ENCODE peak calls at places on chromosome 20, in six cellular contexts. One of them, this sample, is unnamed.

GRCh38 chr20:47764154-47764734 is 21.0 kb downstream of the SULF2 start:
- DNase-seq in progenitor cell of endocrine pancreas: no peak
- DNase-seq in fibroblast of villous mesenchyme: no peak
- DNase-seq in heart right ventricle: no peak
- DNase-seq in cardiac muscle cell: no peak
- DNase-seq in dorsolateral prefrontal cortex: no peak
- DNase-seq in this sample: no peak

GRCh38 chr20:47638851-47639250 is 137.2 kb downstream of the NCOA3 start:
- DNase-seq in heart right ventricle: no peak
- DNase-seq in progenitor cell of endocrine pancreas: no peak
- DNase-seq in cardiac muscle cell: no peak
- DNase-seq in fibroblast of villous mesenchyme: no peak
- DNase-seq in dorsolateral prefrontal cortex: no peak
- DNase-seq in this sample: no peak

GRCh38 chr20:59087829-59088433 is 45.3 kb upstream of the PRELID3B start:
- DNase-seq in heart right ventricle: peak; percentile 81
- DNase-seq in fibroblast of villous mesenchyme: peak; percentile 62
- DNase-seq in cardiac muscle cell: peak; percentile 78
- DNase-seq in progenitor cell of endocrine pancreas: peak; percentile 64
- DNase-seq in dorsolateral prefrontal cortex: peak; percentile 89
- DNase-seq in this sample: no peak

GRCh38 chr20:43761396-43762340 is 34.9 kb upstream of the GTSF1L start:
- DNase-seq in cardiac muscle cell: no peak
- DNase-seq in progenitor cell of endocrine pancreas: no peak
- DNase-seq in heart right ventricle: no peak
- DNase-seq in dorsolateral prefrontal cortex: no peak
- DNase-seq in fibroblast of villous mesenchyme: no peak
- DNase-seq in this sample: no peak

GRCh38 chr20:33672426-33673114 is 1.7 kb downstream of the NECAB3 start:
- DNase-seq in dorsolateral prefrontal cortex: no peak
- DNase-seq in progenitor cell of endocrine pancreas: no peak
- DNase-seq in cardiac muscle cell: no peak
- DNase-seq in heart right ventricle: no peak
- DNase-seq in fibroblast of villous mesenchyme: no peak
- DNase-seq in this sample: no peak

GRCh38 chr20:57095426-57095825 is 171.0 kb downstream of the BMP7 start:
- DNase-seq in fibroblast of villous mesenchyme: no peak
- DNase-seq in heart right ventricle: no peak
- DNase-seq in progenitor cell of endocrine pancreas: no peak
- DNase-seq in dorsolateral prefrontal cortex: no peak
- DNase-seq in cardiac muscle cell: no peak
- DNase-seq in this sample: no peak

GRCh38 chr20:52747736-52748135 is 224.4 kb upstream of the TSHZ2 start:
- DNase-seq in progenitor cell of endocrine pancreas: no peak
- DNase-seq in dorsolateral prefrontal cortex: no peak
- DNase-seq in heart right ventricle: no peak
- DNase-seq in cardiac muscle cell: peak; percentile 35
- DNase-seq in fibroblast of villous mesenchyme: peak; percentile 5
- DNase-seq in this sample: no peak

GRCh38 chr20:45340951-45341350 is 7.3 kb downstream of the SDC4 start:
- DNase-seq in dorsolateral prefrontal cortex: no peak
- DNase-seq in cardiac muscle cell: peak; percentile 48
- DNase-seq in heart right ventricle: no peak
- DNase-seq in fibroblast of villous mesenchyme: no peak
- DNase-seq in progenitor cell of endocrine pancreas: no peak
- DNase-seq in this sample: no peak

GRCh38 chr20:59217794-59218193 is 54.2 kb downstream of the ZNF831 start:
- DNase-seq in heart right ventricle: no peak
- DNase-seq in dorsolateral prefrontal cortex: no peak
- DNase-seq in fibroblast of villous mesenchyme: no peak
- DNase-seq in cardiac muscle cell: no peak
- DNase-seq in progenitor cell of endocrine pancreas: no peak
- DNase-seq in this sample: no peak

GRCh38 chr20:45406260-45407066 is 1.6 kb upstream of the DBNDD2 start:
- DNase-seq in heart right ventricle: peak; percentile 91
- DNase-seq in fibroblast of villous mesenchyme: peak; percentile 58
- DNase-seq in progenitor cell of endocrine pancreas: peak; percentile 40
- DNase-seq in dorsolateral prefrontal cortex: peak; percentile 64
- DNase-seq in cardiac muscle cell: peak; percentile 72
- DNase-seq in this sample: peak; percentile 90

GRCh38 chr20:14919473-14920157 is 582.2 kb upstream of the FLRT3 start:
- DNase-seq in heart right ventricle: no peak
- DNase-seq in progenitor cell of endocrine pancreas: peak; percentile 18
- DNase-seq in fibroblast of villous mesenchyme: no peak
- DNase-seq in dorsolateral prefrontal cortex: no peak
- DNase-seq in cardiac muscle cell: peak; percentile 5
- DNase-seq in this sample: no peak

GRCh38 chr20:22768779-22769178 is 184.4 kb upstream of the FOXA2 start:
- DNase-seq in cardiac muscle cell: peak; percentile 7
- DNase-seq in fibroblast of villous mesenchyme: no peak
- DNase-seq in heart right ventricle: no peak
- DNase-seq in progenitor cell of endocrine pancreas: no peak
- DNase-seq in dorsolateral prefrontal cortex: no peak
- DNase-seq in this sample: no peak

GRCh38 chr20:23094927-23095326 is 8.8 kb upstream of the CD93 start:
- DNase-seq in fibroblast of villous mesenchyme: no peak
- DNase-seq in cardiac muscle cell: no peak
- DNase-seq in heart right ventricle: no peak
- DNase-seq in dorsolateral prefrontal cortex: no peak
- DNase-seq in progenitor cell of endocrine pancreas: no peak
- DNase-seq in this sample: no peak

GRCh38 chr20:47099749-47100515 is 205.3 kb downstream of the EYA2 start:
- DNase-seq in fibroblast of villous mesenchyme: peak; percentile 60
- DNase-seq in heart right ventricle: peak; percentile 24
- DNase-seq in dorsolateral prefrontal cortex: no peak
- DNase-seq in progenitor cell of endocrine pancreas: no peak
- DNase-seq in cardiac muscle cell: no peak
- DNase-seq in this sample: no peak

GRCh38 chr20:24987244-24987643 is 5.3 kb downstream of the APMAP start:
- DNase-seq in fibroblast of villous mesenchyme: peak; percentile 50
- DNase-seq in heart right ventricle: no peak
- DNase-seq in progenitor cell of endocrine pancreas: no peak
- DNase-seq in dorsolateral prefrontal cortex: no peak
- DNase-seq in cardiac muscle cell: no peak
- DNase-seq in this sample: peak; percentile 3

GRCh38 chr20:48813446-48813747 is 14.4 kb downstream of the PREX1 start:
- DNase-seq in progenitor cell of endocrine pancreas: no peak
- DNase-seq in heart right ventricle: no peak
- DNase-seq in fibroblast of villous mesenchyme: no peak
- DNase-seq in cardiac muscle cell: no peak
- DNase-seq in dorsolateral prefrontal cortex: no peak
- DNase-seq in this sample: no peak

GRCh38 chr20:44271915-44272663 is 25.0 kb downstream of the GDAP1L1 start:
- DNase-seq in progenitor cell of endocrine pancreas: no peak
- DNase-seq in fibroblast of villous mesenchyme: no peak
- DNase-seq in cardiac muscle cell: no peak
- DNase-seq in heart right ventricle: no peak
- DNase-seq in dorsolateral prefrontal cortex: no peak
- DNase-seq in this sample: no peak

GRCh38 chr20:48999890-49000870 is 45.9 kb upstream of the CSE1L start:
- DNase-seq in cardiac muscle cell: no peak
- DNase-seq in progenitor cell of endocrine pancreas: no peak
- DNase-seq in fibroblast of villous mesenchyme: no peak
- DNase-seq in dorsolateral prefrontal cortex: no peak
- DNase-seq in heart right ventricle: no peak
- DNase-seq in this sample: no peak

GRCh38 chr20:22942742-22943141 is 92.4 kb upstream of the SSTR4 start:
- DNase-seq in dorsolateral prefrontal cortex: no peak
- DNase-seq in fibroblast of villous mesenchyme: no peak
- DNase-seq in progenitor cell of endocrine pancreas: no peak
- DNase-seq in heart right ventricle: no peak
- DNase-seq in cardiac muscle cell: no peak
- DNase-seq in this sample: no peak

GRCh38 chr20:43508604-43509040 is 1.1 kb downstream of the L3MBTL1 start:
- DNase-seq in fibroblast of villous mesenchyme: no peak
- DNase-seq in heart right ventricle: no peak
- DNase-seq in dorsolateral prefrontal cortex: no peak
- DNase-seq in progenitor cell of endocrine pancreas: no peak
- DNase-seq in cardiac muscle cell: peak; percentile 11
- DNase-seq in this sample: no peak

GRCh38 chr20:47358672-47359532 is 2.4 kb upstream of the ZMYND8 start:
- DNase-seq in cardiac muscle cell: peak; percentile 79
- DNase-seq in dorsolateral prefrontal cortex: peak; percentile 78
- DNase-seq in heart right ventricle: peak; percentile 33
- DNase-seq in fibroblast of villous mesenchyme: peak; percentile 97
- DNase-seq in progenitor cell of endocrine pancreas: peak; percentile 29
- DNase-seq in this sample: peak; percentile 91

GRCh38 chr20:34129518-34130162 is 17.6 kb upstream of the EIF2S2 start:
- DNase-seq in progenitor cell of endocrine pancreas: peak; percentile 67
- DNase-seq in dorsolateral prefrontal cortex: peak; percentile 58
- DNase-seq in cardiac muscle cell: peak; percentile 83
- DNase-seq in fibroblast of villous mesenchyme: peak; percentile 80
- DNase-seq in heart right ventricle: peak; percentile 37
- DNase-seq in this sample: no peak

GRCh38 chr20:35972445-35972844 is 4.1 kb downstream of the CNBD2 start:
- DNase-seq in cardiac muscle cell: no peak
- DNase-seq in heart right ventricle: no peak
- DNase-seq in fibroblast of villous mesenchyme: peak; percentile 46
- DNase-seq in dorsolateral prefrontal cortex: no peak
- DNase-seq in progenitor cell of endocrine pancreas: no peak
- DNase-seq in this sample: no peak

GRCh38 chr20:555933-556332 is 12.3 kb upstream of the CSNK2A1 start:
- DNase-seq in progenitor cell of endocrine pancreas: no peak
- DNase-seq in cardiac muscle cell: peak; percentile 87
- DNase-seq in dorsolateral prefrontal cortex: no peak
- DNase-seq in fibroblast of villous mesenchyme: no peak
- DNase-seq in heart right ventricle: no peak
- DNase-seq in this sample: no peak

GRCh38 chr20:39778847-39779641 is 816.9 kb downstream of the DHX35 start:
- DNase-seq in cardiac muscle cell: no peak
- DNase-seq in fibroblast of villous mesenchyme: no peak
- DNase-seq in heart right ventricle: no peak
- DNase-seq in dorsolateral prefrontal cortex: no peak
- DNase-seq in progenitor cell of endocrine pancreas: no peak
- DNase-seq in this sample: no peak

GRCh38 chr20:45037050-45037449 is 63.9 kb downstream of the KCNS1 start:
- DNase-seq in heart right ventricle: no peak
- DNase-seq in progenitor cell of endocrine pancreas: no peak
- DNase-seq in fibroblast of villous mesenchyme: peak; percentile 41
- DNase-seq in dorsolateral prefrontal cortex: no peak
- DNase-seq in cardiac muscle cell: no peak
- DNase-seq in this sample: no peak

GRCh38 chr20:19697415-19697814 is 60.6 kb upstream of the RIN2 start:
- DNase-seq in progenitor cell of endocrine pancreas: no peak
- DNase-seq in heart right ventricle: no peak
- DNase-seq in cardiac muscle cell: no peak
- DNase-seq in dorsolateral prefrontal cortex: no peak
- DNase-seq in fibroblast of villous mesenchyme: no peak
- DNase-seq in this sample: no peak

GRCh38 chr20:4870906-4871305 is 130.4 kb downstream of the SLC23A2 start:
- DNase-seq in cardiac muscle cell: no peak
- DNase-seq in heart right ventricle: no peak
- DNase-seq in progenitor cell of endocrine pancreas: no peak
- DNase-seq in dorsolateral prefrontal cortex: no peak
- DNase-seq in fibroblast of villous mesenchyme: no peak
- DNase-seq in this sample: no peak

GRCh38 chr20:4866429-4866828 is 134.9 kb downstream of the SLC23A2 start:
- DNase-seq in fibroblast of villous mesenchyme: no peak
- DNase-seq in heart right ventricle: no peak
- DNase-seq in progenitor cell of endocrine pancreas: no peak
- DNase-seq in dorsolateral prefrontal cortex: no peak
- DNase-seq in cardiac muscle cell: no peak
- DNase-seq in this sample: no peak

GRCh38 chr20:4864292-4864691 is 137.0 kb downstream of the SLC23A2 start:
- DNase-seq in heart right ventricle: no peak
- DNase-seq in fibroblast of villous mesenchyme: no peak
- DNase-seq in cardiac muscle cell: no peak
- DNase-seq in progenitor cell of endocrine pancreas: no peak
- DNase-seq in dorsolateral prefrontal cortex: no peak
- DNase-seq in this sample: no peak

GRCh38 chr20:4869290-4870193 is 131.8 kb downstream of the SLC23A2 start:
- DNase-seq in dorsolateral prefrontal cortex: no peak
- DNase-seq in cardiac muscle cell: no peak
- DNase-seq in fibroblast of villous mesenchyme: peak; percentile 70
- DNase-seq in progenitor cell of endocrine pancreas: no peak
- DNase-seq in heart right ventricle: no peak
- DNase-seq in this sample: no peak

GRCh38 chr20:4867036-4867435 is 134.3 kb downstream of the SLC23A2 start:
- DNase-seq in progenitor cell of endocrine pancreas: no peak
- DNase-seq in fibroblast of villous mesenchyme: no peak
- DNase-seq in cardiac muscle cell: no peak
- DNase-seq in dorsolateral prefrontal cortex: no peak
- DNase-seq in heart right ventricle: no peak
- DNase-seq in this sample: no peak
- TF ChIP-seq CTCF in progenitor cell of endocrine pancreas: no peak
- TF ChIP-seq CTCF in fibroblast of villous mesenchyme: no peak
- TF ChIP-seq CTCF in cardiac muscle cell: no peak
- TF ChIP-seq CTCF in dorsolateral prefrontal cortex: no peak
- TF ChIP-seq CTCF in heart right ventricle: no peak
- TF ChIP-seq CTCF in this sample: no peak

GRCh38 chr20:20979934-20980333 is 126.2 kb downstream of the LINC00237 start:
- DNase-seq in fibroblast of villous mesenchyme: no peak
- DNase-seq in heart right ventricle: no peak
- DNase-seq in progenitor cell of endocrine pancreas: no peak
- DNase-seq in cardiac muscle cell: no peak
- DNase-seq in dorsolateral prefrontal cortex: no peak
- DNase-seq in this sample: no peak
- TF ChIP-seq CTCF in fibroblast of villous mesenchyme: no peak
- TF ChIP-seq CTCF in heart right ventricle: no peak
- TF ChIP-seq CTCF in progenitor cell of endocrine pancreas: no peak
- TF ChIP-seq CTCF in cardiac muscle cell: no peak
- TF ChIP-seq CTCF in dorsolateral prefrontal cortex: no peak
- TF ChIP-seq CTCF in this sample: no peak

GRCh38 chr20:62578294-62578897 is 63.9 kb upstream of the SLCO4A1 start:
- DNase-seq in dorsolateral prefrontal cortex: no peak
- DNase-seq in cardiac muscle cell: no peak
- DNase-seq in heart right ventricle: no peak
- DNase-seq in progenitor cell of endocrine pancreas: no peak
- DNase-seq in fibroblast of villous mesenchyme: no peak
- DNase-seq in this sample: no peak
- TF ChIP-seq CTCF in dorsolateral prefrontal cortex: no peak
- TF ChIP-seq CTCF in cardiac muscle cell: no peak
- TF ChIP-seq CTCF in heart right ventricle: no peak
- TF ChIP-seq CTCF in progenitor cell of endocrine pancreas: no peak
- TF ChIP-seq CTCF in fibroblast of villous mesenchyme: no peak
- TF ChIP-seq CTCF in this sample: no peak

GRCh38 chr20:37972256-37973058 is 60.8 kb downstream of the TTI1 start:
- DNase-seq in cardiac muscle cell: no peak
- DNase-seq in dorsolateral prefrontal cortex: no peak
- DNase-seq in progenitor cell of endocrine pancreas: no peak
- DNase-seq in heart right ventricle: no peak
- DNase-seq in fibroblast of villous mesenchyme: no peak
- DNase-seq in this sample: no peak

GRCh38 chr20:37970856-37971245 is 62.4 kb downstream of the TTI1 start:
- DNase-seq in fibroblast of villous mesenchyme: no peak
- DNase-seq in heart right ventricle: no peak
- DNase-seq in cardiac muscle cell: no peak
- DNase-seq in dorsolateral prefrontal cortex: no peak
- DNase-seq in progenitor cell of endocrine pancreas: no peak
- DNase-seq in this sample: no peak

GRCh38 chr20:37971561-37972127 is 61.6 kb downstream of the TTI1 start:
- DNase-seq in heart right ventricle: no peak
- DNase-seq in progenitor cell of endocrine pancreas: no peak
- DNase-seq in cardiac muscle cell: no peak
- DNase-seq in dorsolateral prefrontal cortex: no peak
- DNase-seq in fibroblast of villous mesenchyme: no peak
- DNase-seq in this sample: no peak

GRCh38 chr20:37969949-37970855 is 63.1 kb downstream of the TTI1 start:
- DNase-seq in heart right ventricle: no peak
- DNase-seq in cardiac muscle cell: peak; percentile 42
- DNase-seq in fibroblast of villous mesenchyme: no peak
- DNase-seq in progenitor cell of endocrine pancreas: no peak
- DNase-seq in dorsolateral prefrontal cortex: no peak
- DNase-seq in this sample: no peak

GRCh38 chr20:37968726-37969401 is 64.4 kb downstream of the TTI1 start:
- DNase-seq in heart right ventricle: no peak
- DNase-seq in fibroblast of villous mesenchyme: peak; percentile 8
- DNase-seq in cardiac muscle cell: no peak
- DNase-seq in dorsolateral prefrontal cortex: no peak
- DNase-seq in progenitor cell of endocrine pancreas: no peak
- DNase-seq in this sample: no peak
- TF ChIP-seq CTCF in heart right ventricle: no peak
- TF ChIP-seq CTCF in fibroblast of villous mesenchyme: no peak
- TF ChIP-seq CTCF in cardiac muscle cell: no peak
- TF ChIP-seq CTCF in dorsolateral prefrontal cortex: no peak
- TF ChIP-seq CTCF in progenitor cell of endocrine pancreas: no peak
- TF ChIP-seq CTCF in this sample: no peak